ENCODE peak calls at places on chromosomes 3 and 15, in four cellular contexts. F, S, Z and U are unnamed samples.

GRCh38 chr3:50651875-50652529 is 22.7 kb upstream of the DOCK3 start:
- DNase-seq in Z (no peak), S (no peak), F (no peak), U (no peak)

GRCh38 chr3:39021029-39021428 is 30.7 kb downstream of the SCN11A start:
- DNase-seq in Z (no peak), S (peak), F (no peak), U (no peak)

GRCh38 chr3:34254285-34254684 is 455.9 kb downstream of the PDCD6IP start:
- DNase-seq in F (no peak), S (no peak), Z (no peak), U (no peak)

GRCh38 chr15:73331991-73332925 is 36.5 kb downstream of the HCN4 start:
- DNase-seq in S (no peak), F (no peak), Z (no peak), U (no peak)

GRCh38 chr3:126369490-126369889 is 12.3 kb upstream of the KLF15 start:
- DNase-seq in Z (no peak), F (no peak), S (no peak), U (no peak)

GRCh38 chr15:53976844-53977392 is 1.3 kb upstream of the UNC13C start:
- DNase-seq in Z (no peak), F (no peak), S (no peak), U (no peak)

GRCh38 chr3:98848108-98848507 is 53.4 kb downstream of the DCBLD2 start:
- DNase-seq in Z (no peak), S (no peak), F (no peak), U (no peak)

GRCh38 chr15:41852736-41853135 is 14.1 kb downstream of the PLA2G4B start:
- DNase-seq in Z (no peak), S (no peak), F (no peak), U (no peak)

GRCh38 chr3:14411988-14412387 is 9.6 kb downstream of the SLC6A6 start:
- DNase-seq in F (no peak), S (no peak), Z (no peak), U (no peak)

GRCh38 chr3:49900491-49901153 is 3.1 kb downstream of the MST1R start:
- DNase-seq in F (no peak), S (no peak), Z (no peak), U (no peak)

GRCh38 chr3:86969500-86970189 is 21.3 kb downstream of the VGLL3 start:
- DNase-seq in Z (peak), S (no peak), F (peak), U (peak)

GRCh38 chr3:86800116-86800515 is 190.8 kb downstream of the VGLL3 start:
- DNase-seq in F (no peak), Z (no peak), S (no peak), U (no peak)

DNA sequence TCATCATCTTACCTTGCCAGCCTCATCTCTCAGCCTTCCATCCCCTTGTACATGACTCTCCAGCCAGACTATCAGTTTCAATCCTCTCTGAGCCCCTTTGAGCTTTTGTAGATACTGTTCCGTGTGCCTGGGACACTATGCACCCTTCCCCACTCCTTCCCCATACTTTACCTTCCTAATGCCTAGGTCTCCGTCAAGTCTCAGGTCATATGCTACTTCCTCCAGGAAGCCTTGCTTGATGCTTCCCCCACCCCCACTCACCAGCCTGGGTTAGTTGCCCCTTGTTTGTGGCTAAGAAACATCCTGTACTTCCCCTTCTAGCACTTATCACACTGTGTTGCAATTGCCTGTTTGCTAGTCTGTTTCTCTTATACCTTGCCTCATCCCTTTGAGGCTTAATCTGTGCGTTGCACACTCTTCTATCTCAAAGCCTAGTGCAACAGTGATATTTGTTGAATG is 6.7 kb upstream of the USP3 start:
- DNase-seq in S (no peak), Z (no peak), F (no peak), U (peak)
- TF ChIP-seq SPI1 in S (peak), Z (no peak), F (peak), U (peak)

GRCh38 chr3:170700054-170700404 is 114.2 kb upstream of the SLC7A14 start:
- DNase-seq in Z (no peak), F (no peak), S (no peak), U (no peak)

GRCh38 chr3:170701696-170702678 is 116.1 kb upstream of the SLC7A14 start:
- DNase-seq in S (no peak), F (no peak), Z (no peak), U (no peak)

GRCh38 chr3:170699158-170700053 is 113.5 kb upstream of the SLC7A14 start:
- DNase-seq in S (no peak), F (no peak), Z (peak), U (no peak)

GRCh38 chr3:170705136-170705535 is 119.3 kb upstream of the SLC7A14 start:
- DNase-seq in F (no peak), Z (no peak), S (no peak), U (no peak)

DNA sequence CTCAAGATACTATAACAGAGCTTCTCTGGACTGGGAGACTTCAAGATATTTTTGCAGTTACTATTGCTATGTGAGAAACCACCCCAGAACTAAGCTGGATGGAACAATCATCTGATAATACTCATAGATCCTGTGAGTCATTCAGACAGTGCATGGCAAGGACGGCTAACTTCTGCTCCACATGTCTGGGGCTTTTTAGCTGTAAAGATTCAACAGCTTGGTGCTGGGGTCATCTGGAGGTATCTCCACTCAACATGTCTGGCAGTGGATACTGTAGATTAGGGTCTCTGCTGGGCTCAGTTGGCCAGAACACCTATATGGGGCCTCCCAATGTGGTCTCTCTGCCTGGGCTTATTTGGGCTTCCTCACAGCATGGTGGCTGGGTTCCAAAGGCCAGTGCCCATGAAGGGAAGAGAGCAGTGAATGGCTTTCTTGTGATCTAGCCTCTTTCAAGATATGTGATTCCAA is 117.3 kb upstream of the SLC7A14 start:
- DNase-seq in S (no peak), Z (peak), F (no peak), U (no peak)
- TF ChIP-seq SPI1 in S (no peak), Z (no peak), F (no peak), U (no peak)

GRCh38 chr15:89016549-89017041 is 71.7 kb upstream of the ABHD2 start:
- DNase-seq in Z (no peak), S (no peak), F (no peak), U (no peak)
- TF ChIP-seq SPI1 in Z (no peak), S (no peak), F (no peak), U (no peak)

DNA sequence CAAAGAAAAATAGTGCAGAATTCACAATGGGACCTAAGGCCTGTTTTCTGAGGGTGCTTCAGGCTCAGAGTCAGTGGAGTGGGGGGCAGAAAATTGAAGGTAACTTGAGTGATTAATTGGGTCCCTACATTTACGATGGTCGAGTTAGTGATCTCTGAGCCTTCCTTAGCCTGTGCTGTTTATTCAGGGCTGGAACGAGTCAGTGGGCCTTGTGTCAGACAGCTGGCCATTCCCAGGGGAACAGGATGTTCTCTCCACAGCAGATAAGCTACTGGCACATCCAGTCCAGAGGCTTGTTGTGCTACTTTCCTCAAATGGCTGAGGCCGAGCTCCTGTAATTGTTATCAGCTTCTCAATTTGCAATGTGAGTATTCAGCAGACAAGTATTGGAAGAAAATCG is 29.2 kb upstream of the CNTN3 start:
- DNase-seq in S (no peak), F (no peak), Z (no peak), U (no peak)
- TF ChIP-seq SPI1 in S (no peak), F (no peak), Z (no peak), U (no peak)

GRCh38 chr3:129605593-129606521 is 619 bp downstream of the PLXND1 start:
- DNase-seq in F (peak), Z (no peak), S (no peak), U (no peak)

GRCh38 chr3:129604942-129605592 is 1.4 kb downstream of the PLXND1 start:
- DNase-seq in F (no peak), Z (no peak), S (no peak), U (no peak)

GRCh38 chr3:129607391-129608068 is 1.1 kb upstream of the PLXND1 start:
- DNase-seq in F (no peak), S (no peak), Z (no peak), U (no peak)

GRCh38 chr3:129608087-129608935 is 1.8 kb upstream of the PLXND1 start:
- DNase-seq in F (no peak), Z (peak), S (no peak), U (peak)

DNA sequence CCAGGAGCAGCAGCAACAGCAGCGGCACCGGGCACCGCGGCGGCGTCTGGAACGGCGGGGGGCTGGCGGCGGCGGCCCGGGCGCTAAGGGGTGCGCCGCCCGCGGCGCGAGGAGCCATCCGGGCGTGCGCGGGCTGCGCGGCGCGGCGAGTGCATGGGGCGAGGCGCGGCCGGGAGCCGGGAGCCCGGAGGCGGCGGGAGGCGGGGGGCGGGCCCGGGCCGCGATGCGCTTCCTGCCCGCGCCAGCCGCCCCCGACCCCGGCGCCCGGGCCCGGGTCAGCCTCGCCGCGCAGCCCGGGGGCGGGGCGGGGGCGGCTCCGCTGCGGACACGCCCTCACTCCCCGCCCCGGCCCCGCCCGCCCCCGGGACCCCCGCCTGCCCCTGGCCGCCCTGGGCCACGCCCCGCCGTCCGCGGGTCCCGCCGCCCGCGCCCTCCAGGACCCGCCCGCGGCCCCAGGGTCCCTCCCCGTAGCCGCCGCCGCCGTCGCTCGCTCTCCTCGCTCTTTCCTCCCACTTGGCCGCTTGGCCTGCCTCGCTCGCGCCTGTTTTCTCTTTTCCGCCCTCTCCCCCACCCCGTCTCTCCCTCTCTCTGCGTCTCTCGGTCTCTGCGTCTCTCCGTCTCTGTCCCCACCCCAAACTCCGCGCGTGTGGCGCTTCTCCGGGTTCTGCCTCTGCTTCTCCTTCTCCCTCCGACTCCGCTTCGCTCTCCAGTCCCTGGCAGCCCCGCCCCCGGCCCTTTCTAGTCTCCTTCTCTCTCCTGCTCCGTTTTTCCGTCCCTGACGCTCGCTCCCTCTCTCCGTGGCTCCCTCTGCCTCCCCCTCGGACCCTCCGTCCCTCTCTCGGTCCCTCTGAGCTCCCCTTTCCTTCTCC is at the start of gene PLXND1:
- DNase-seq in Z (peak), F (peak), S (no peak), U (peak)
- TF ChIP-seq SPI1 in Z (no peak), F (no peak), S (no peak), U (no peak)

DNA sequence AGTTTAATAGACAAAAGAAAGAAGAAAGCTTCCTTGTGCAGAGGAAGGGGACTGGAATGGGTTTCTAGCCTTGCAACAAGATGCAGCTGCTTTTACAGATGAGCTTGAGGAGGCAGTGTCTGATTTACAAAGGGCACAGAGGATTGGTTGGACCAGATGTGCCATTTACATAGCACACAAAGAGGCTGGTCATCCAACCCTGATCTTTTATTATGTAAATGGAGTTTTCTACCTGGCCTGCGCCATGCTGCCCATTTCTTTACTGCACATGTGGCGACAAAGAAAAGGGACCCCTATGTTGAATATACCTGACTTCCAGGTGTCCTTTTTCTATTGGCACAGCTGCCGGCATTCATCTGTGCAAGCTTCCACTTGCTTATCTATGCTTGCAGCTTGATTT is 409.4 kb upstream of the FRG2C start:
- DNase-seq in S (no peak), F (no peak), Z (no peak), U (no peak)
- TF ChIP-seq SPI1 in S (no peak), F (no peak), Z (no peak), U (no peak)